ENCODE peak calls at places on chromosomes 6 and 20, in ten cellular contexts. Z is brain microvascular endothelial cell, F is SJSA1, H is mammary epithelial cell, E is SK-N-SH, T is stomach, K is tibial nerve, X is mesendoderm, Y is heart right ventricle, D is hepatocyte. U is an unnamed sample.

GRCh38 chr6:35919827-35920751 is 809 bp downstream of the SRPK1 start:
- DNase-seq in F (peak; percentile 52), Z (peak; percentile 63), Y (no peak), T (peak; percentile 56), D (peak; percentile 71), E (peak; percentile 56), H (peak; percentile 85), K (no peak), X (peak; percentile 79), U (peak; percentile 36)

GRCh38 chr6:57021086-57021720 is 25.3 kb upstream of the KIAA1586 start:
- DNase-seq in E (peak; percentile 57), F (no peak), D (peak; percentile 50), Z (no peak), Y (no peak), H (peak; percentile 30), X (peak; percentile 68), T (no peak), K (no peak), U (no peak)

GRCh38 chr6:38417521-38417920 is 222.2 kb downstream of the BTBD9 start:
- DNase-seq in H (no peak), X (peak; percentile 37), Y (no peak), F (no peak), K (no peak), Z (no peak), D (no peak), T (no peak), E (no peak), U (no peak)

GRCh38 chr6:84258866-84259265 is 31.4 kb upstream of the CEP162 start:
- DNase-seq in Z (no peak), F (no peak), X (no peak), Y (no peak), H (no peak), E (no peak), T (no peak), D (no peak), K (no peak), U (peak; percentile 45)

GRCh38 chr6:52015953-52016352 is 71.5 kb downstream of the PKHD1 start:
- DNase-seq in Z (no peak), E (no peak), T (no peak), F (no peak), K (no peak), H (no peak), Y (no peak), D (no peak), X (no peak), U (no peak)

GRCh38 chr6:159212026-159212425 is 42.8 kb downstream of the FNDC1 start:
- DNase-seq in X (no peak), Z (no peak), K (no peak), E (no peak), Y (no peak), F (no peak), T (no peak), D (no peak), H (no peak), U (no peak)

GRCh38 chr6:57221191-57221935 is 744 bp downstream of the RAB23 start:
- DNase-seq in X (peak; percentile 93), E (peak; percentile 84), K (peak; percentile 19), Y (peak; percentile 45), F (peak; percentile 76), H (peak; percentile 59), D (peak; percentile 80), T (peak; percentile 44), Z (peak; percentile 68), U (peak; percentile 73)

GRCh38 chr20:19726126-19726525 is 31.9 kb upstream of the RIN2 start:
- DNase-seq in F (no peak), K (no peak), X (no peak), E (no peak), Y (no peak), T (no peak), D (no peak), H (peak; percentile 35), Z (peak; percentile 4), U (no peak)

GRCh38 chr6:18263561-18264337 is 581 bp downstream of the DEK start:
- DNase-seq in D (peak; percentile 86), F (peak; percentile 62), E (peak; percentile 92), Z (no peak), X (no peak), K (peak; percentile 45), H (peak; percentile 62), T (peak; percentile 74), Y (peak; percentile 71), U (no peak)

GRCh38 chr6:35552285-35552917 is 39.7 kb upstream of the TULP1 start:
- DNase-seq in F (no peak), Y (no peak), T (peak; percentile 53), X (peak; percentile 79), Z (peak; percentile 45), H (peak; percentile 29), D (peak; percentile 24), E (peak; percentile 40), K (no peak), U (peak; percentile 66)

GRCh38 chr6:30508890-30509736 is 19.8 kb downstream of the HLA-E start:
- DNase-seq in Y (no peak), K (no peak), F (no peak), D (no peak), Z (no peak), X (no peak), E (no peak), H (no peak), T (no peak), U (no peak)

GRCh38 chr6:132063738-132064137 is 112.6 kb upstream of the CCN2 start:
- DNase-seq in X (peak; percentile 20), T (no peak), H (peak; percentile 83), E (no peak), D (peak; percentile 37), Z (peak; percentile 88), K (peak; percentile 10), Y (no peak), F (peak; percentile 86), U (no peak)

GRCh38 chr6:111646942-111647341 is 41.3 kb upstream of the TRAF3IP2 start:
- DNase-seq in Y (no peak), H (peak; percentile 55), E (no peak), F (no peak), K (peak; percentile 48), X (no peak), Z (no peak), D (no peak), T (no peak), U (peak; percentile 41)

GRCh38 chr20:17525650-17526049 is 5.5 kb downstream of the BFSP1 start:
- DNase-seq in H (peak; percentile 57), Y (no peak), X (peak; percentile 84), F (no peak), Z (peak; percentile 11), T (peak; percentile 32), E (peak; percentile 50), K (no peak), D (peak; percentile 44), U (peak; percentile 31)

GRCh38 chr6:80742481-80742880 is 636.0 kb downstream of the BCKDHB start:
- DNase-seq in K (no peak), H (peak; percentile 19), X (peak; percentile 43), Z (peak; percentile 33), Y (no peak), E (no peak), F (no peak), T (no peak), D (peak; percentile 47), U (peak; percentile 8)

GRCh38 chr6:122289721-122290501 is 109.5 kb upstream of the HSF2 start:
- DNase-seq in E (peak; percentile 3), T (no peak), H (no peak), F (no peak), Z (peak; percentile 9), K (no peak), Y (no peak), D (peak; percentile 32), X (peak; percentile 66), U (no peak)

GRCh38 chr20:44648579-44648978 is 2.9 kb downstream of the ADA start:
- DNase-seq in D (no peak), K (no peak), Z (no peak), H (no peak), T (no peak), F (no peak), X (peak; percentile 75), Y (no peak), E (no peak), U (no peak)
- H3K27ac ChIP-seq in D (no peak overlapping the region), K (no peak overlapping the region), Z (no peak overlapping the region), H (no peak overlapping the region), T (peak overlapping the region; percentile 89), F (no peak overlapping the region), X (no peak overlapping the region), Y (no peak overlapping the region), E (no peak overlapping the region), U (no peak overlapping the region)

GRCh38 chr20:58994390-58995159 is 12.5 kb downstream of the CTSZ start:
- DNase-seq in F (no peak), Z (no peak), Y (no peak), D (no peak), T (no peak), E (no peak), X (no peak), K (no peak), H (no peak), U (no peak)
- H3K27ac ChIP-seq in F (no peak overlapping the region), Z (no peak overlapping the region), Y (peak overlapping the region; percentile 27), D (no peak overlapping the region), T (no peak overlapping the region), E (no peak overlapping the region), X (no peak overlapping the region), K (no peak overlapping the region), H (no peak overlapping the region), U (no peak overlapping the region)

GRCh38 chr20:7770578-7770977 is 169.7 kb downstream of the HAO1 start:
- DNase-seq in Y (peak; percentile 29), K (no peak), Z (peak; percentile 17), E (no peak), X (no peak), D (no peak), T (no peak), F (no peak), H (peak; percentile 63), U (peak; percentile 5)
- H3K27ac ChIP-seq in Y (peak overlapping the region; percentile 6), K (no peak overlapping the region), Z (no peak overlapping the region), E (no peak overlapping the region), X (no peak overlapping the region), D (no peak overlapping the region), T (no peak overlapping the region), F (no peak overlapping the region), H (no peak overlapping the region), U (no peak overlapping the region)

DNA sequence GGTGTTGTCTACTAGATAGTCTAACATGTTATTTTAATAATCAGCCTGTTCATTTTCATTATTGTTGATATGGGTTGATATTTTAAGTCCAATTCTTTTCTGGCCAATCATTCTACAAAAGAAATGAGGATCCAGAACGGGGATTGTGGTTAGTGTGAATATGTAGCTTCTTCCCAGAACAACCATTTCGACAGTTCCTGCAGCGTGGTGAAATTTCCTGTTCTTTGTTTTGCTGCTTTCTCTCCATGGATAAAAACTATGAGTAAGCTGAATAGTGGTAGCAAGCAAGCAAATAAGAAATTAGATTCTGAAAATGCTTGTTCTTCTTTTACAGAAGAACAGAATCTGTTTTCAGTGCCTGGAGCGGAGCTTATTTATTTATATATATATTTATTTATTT is 65.5 kb upstream of the F13A1 start:
- DNase-seq in E (no peak), Y (no peak), K (no peak), X (no peak), Z (no peak), H (peak; percentile 6), D (no peak), F (no peak), T (no peak), U (no peak)
- H3K27ac ChIP-seq in E (no peak overlapping the region), Y (peak overlapping the region; percentile 28), K (no peak overlapping the region), X (no peak overlapping the region), Z (no peak overlapping the region), H (no peak overlapping the region), D (no peak overlapping the region), F (no peak overlapping the region), T (no peak overlapping the region), U (no peak overlapping the region)

GRCh38 chr6:108074057-108074358 is 533 bp downstream of the OSTM1 start:
- DNase-seq in H (no peak), Z (no peak), E (no peak), D (peak; percentile 63), K (no peak), F (no peak), X (no peak), T (no peak), Y (peak; percentile 14), U (no peak)
- H3K27ac ChIP-seq in H (peak overlapping the region; percentile 68), Z (no peak overlapping the region), E (peak overlapping the region; percentile 46), D (peak overlapping the region; percentile 87), K (peak overlapping the region; percentile 70), F (peak overlapping the region; percentile 71), X (no peak overlapping the region), T (peak overlapping the region; percentile 93), Y (peak overlapping the region; percentile 74), U (peak overlapping the region; percentile 37)